ENCODE peak calls at places on chromosomes 16 and 17, in eight cellular contexts. One of them, this sample, is unnamed. For H3K9me3, the result is how much of the 10 kb centered on the place peaks cover.

GRCh38 chr17:48625502-48626201 is 506 bp downstream of the HOXB9 start:
- DNase-seq in stomach: peak
- DNase-seq in keratinocyte: no peak
- DNase-seq in fibroblast of lung: no peak
- DNase-seq in adipocyte: peak
- DNase-seq in Caco-2: peak
- DNase-seq in PC-3: peak
- DNase-seq in right atrium auricular region: no peak
- DNase-seq in this sample: no peak

GRCh38 chr17:42456223-42457106 is 2.2 kb upstream of the ATP6V0A1 start:
- DNase-seq in stomach: no peak
- DNase-seq in keratinocyte: no peak
- DNase-seq in fibroblast of lung: peak
- DNase-seq in adipocyte: peak
- DNase-seq in Caco-2: no peak
- DNase-seq in PC-3: no peak
- DNase-seq in right atrium auricular region: no peak
- DNase-seq in this sample: no peak

GRCh38 chr16:86424413-86424812 is 85.9 kb upstream of the FOXF1 start:
- DNase-seq in stomach: no peak
- DNase-seq in keratinocyte: no peak
- DNase-seq in fibroblast of lung: peak
- DNase-seq in adipocyte: no peak
- DNase-seq in Caco-2: no peak
- DNase-seq in PC-3: no peak
- DNase-seq in right atrium auricular region: no peak
- DNase-seq in this sample: no peak

GRCh38 chr16:13906426-13907089 is 13.4 kb upstream of the ERCC4 start:
- DNase-seq in stomach: no peak
- DNase-seq in keratinocyte: no peak
- DNase-seq in fibroblast of lung: no peak
- DNase-seq in adipocyte: no peak
- DNase-seq in Caco-2: no peak
- DNase-seq in PC-3: no peak
- DNase-seq in right atrium auricular region: no peak
- DNase-seq in this sample: no peak

GRCh38 chr17:80836971-80837481 is 154.6 kb upstream of the CHMP6 start:
- DNase-seq in stomach: no peak
- DNase-seq in keratinocyte: no peak
- DNase-seq in fibroblast of lung: no peak
- DNase-seq in adipocyte: no peak
- DNase-seq in Caco-2: no peak
- DNase-seq in PC-3: no peak
- DNase-seq in right atrium auricular region: no peak
- DNase-seq in this sample: no peak

GRCh38 chr16:20763461-20764232 is at the start of gene ACSM3:
- DNase-seq in stomach: peak
- DNase-seq in keratinocyte: no peak
- DNase-seq in fibroblast of lung: peak
- DNase-seq in adipocyte: peak
- DNase-seq in Caco-2: peak
- DNase-seq in PC-3: peak
- DNase-seq in right atrium auricular region: peak
- DNase-seq in this sample: peak

GRCh38 chr17:76909971-76910760 is 42.0 kb downstream of the MGAT5B start:
- DNase-seq in stomach: peak
- DNase-seq in keratinocyte: peak
- DNase-seq in fibroblast of lung: peak
- DNase-seq in adipocyte: peak
- DNase-seq in Caco-2: peak
- DNase-seq in PC-3: peak
- DNase-seq in right atrium auricular region: no peak
- DNase-seq in this sample: peak

GRCh38 chr17:43515641-43516040 is 30.5 kb downstream of the ETV4 start:
- DNase-seq in stomach: no peak
- DNase-seq in keratinocyte: no peak
- DNase-seq in fibroblast of lung: no peak
- DNase-seq in adipocyte: no peak
- DNase-seq in Caco-2: no peak
- DNase-seq in PC-3: no peak
- DNase-seq in right atrium auricular region: no peak
- DNase-seq in this sample: no peak

GRCh38 chr16:3532741-3533140 is 31.9 kb downstream of the CLUAP1 start:
- DNase-seq in stomach: no peak
- DNase-seq in keratinocyte: no peak
- DNase-seq in fibroblast of lung: no peak
- DNase-seq in adipocyte: no peak
- DNase-seq in Caco-2: no peak
- DNase-seq in PC-3: no peak
- DNase-seq in right atrium auricular region: no peak
- DNase-seq in this sample: no peak

GRCh38 chr16:68234188-68235104 is 1.5 kb downstream of the ESRP2 start:
- DNase-seq in stomach: peak
- DNase-seq in keratinocyte: peak
- DNase-seq in fibroblast of lung: no peak
- DNase-seq in adipocyte: no peak
- DNase-seq in Caco-2: peak
- DNase-seq in PC-3: peak
- DNase-seq in right atrium auricular region: no peak
- DNase-seq in this sample: no peak

GRCh38 chr17:22233382-22233781 is 541.1 kb downstream of the KCNJ18 start:
- DNase-seq in stomach: no peak
- DNase-seq in keratinocyte: no peak
- DNase-seq in fibroblast of lung: no peak
- DNase-seq in adipocyte: no peak
- DNase-seq in Caco-2: no peak
- DNase-seq in PC-3: no peak
- DNase-seq in right atrium auricular region: no peak
- DNase-seq in this sample: no peak
- H3K9me3 ChIP-seq in stomach: under half
- H3K9me3 ChIP-seq in keratinocyte: under half
- H3K9me3 ChIP-seq in fibroblast of lung: under half
- H3K9me3 ChIP-seq in adipocyte: under half
- H3K9me3 ChIP-seq in Caco-2: under half
- H3K9me3 ChIP-seq in PC-3: under half
- H3K9me3 ChIP-seq in right atrium auricular region: under half
- H3K9me3 ChIP-seq in this sample: under half

DNA sequence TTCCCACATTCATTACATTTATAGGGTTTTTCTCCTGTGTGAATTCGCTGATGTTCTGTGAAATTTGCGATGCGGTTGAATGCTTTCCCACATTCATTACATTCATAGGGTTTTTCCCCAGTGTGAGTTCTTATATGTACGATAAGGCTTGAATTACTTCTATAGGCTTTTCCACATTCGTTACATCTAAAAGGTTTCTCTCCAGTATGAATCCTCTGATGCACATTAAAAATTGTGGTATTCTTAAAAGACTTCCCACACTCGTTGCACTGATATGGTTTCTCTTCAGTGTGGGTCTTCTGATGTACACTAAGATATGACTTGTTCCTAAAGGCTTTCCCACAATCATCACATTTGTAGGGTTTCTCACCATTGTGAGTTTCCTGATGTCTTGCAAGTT is 30.4 kb downstream of the ZNF624 start:
- DNase-seq in stomach: no peak
- DNase-seq in keratinocyte: no peak
- DNase-seq in fibroblast of lung: no peak
- DNase-seq in adipocyte: no peak
- DNase-seq in Caco-2: no peak
- DNase-seq in PC-3: no peak
- DNase-seq in right atrium auricular region: no peak
- DNase-seq in this sample: no peak
- H3K9me3 ChIP-seq in stomach: under half
- H3K9me3 ChIP-seq in keratinocyte: under half
- H3K9me3 ChIP-seq in fibroblast of lung: under half
- H3K9me3 ChIP-seq in adipocyte: half or more
- H3K9me3 ChIP-seq in Caco-2: half or more
- H3K9me3 ChIP-seq in PC-3: half or more
- H3K9me3 ChIP-seq in right atrium auricular region: half or more
- H3K9me3 ChIP-seq in this sample: half or more

DNA sequence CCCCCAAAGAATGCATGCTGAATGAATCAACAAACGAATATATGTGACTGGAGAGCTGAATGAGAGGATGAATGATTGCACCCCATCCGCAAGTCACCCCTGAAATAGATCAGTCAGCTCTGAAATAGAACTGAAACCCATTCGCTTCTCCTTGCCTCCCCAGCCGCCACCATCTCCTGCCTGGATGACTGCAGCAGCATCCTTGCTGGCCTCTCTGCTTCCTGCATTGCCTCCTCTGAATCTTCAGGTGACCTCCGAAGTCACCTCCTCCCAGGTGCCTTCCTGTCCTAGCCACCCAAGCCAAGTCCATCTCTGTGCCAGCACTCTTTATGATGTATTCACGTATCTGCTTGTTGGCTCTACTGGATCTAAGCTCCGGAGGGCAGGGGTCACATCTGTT is 288.3 kb downstream of the CPPED1 start:
- DNase-seq in stomach: no peak
- DNase-seq in keratinocyte: no peak
- DNase-seq in fibroblast of lung: no peak
- DNase-seq in adipocyte: no peak
- DNase-seq in Caco-2: no peak
- DNase-seq in PC-3: no peak
- DNase-seq in right atrium auricular region: no peak
- DNase-seq in this sample: no peak
- H3K9me3 ChIP-seq in stomach: under half
- H3K9me3 ChIP-seq in keratinocyte: under half
- H3K9me3 ChIP-seq in fibroblast of lung: under half
- H3K9me3 ChIP-seq in adipocyte: under half
- H3K9me3 ChIP-seq in Caco-2: under half
- H3K9me3 ChIP-seq in PC-3: under half
- H3K9me3 ChIP-seq in right atrium auricular region: under half
- H3K9me3 ChIP-seq in this sample: under half

DNA sequence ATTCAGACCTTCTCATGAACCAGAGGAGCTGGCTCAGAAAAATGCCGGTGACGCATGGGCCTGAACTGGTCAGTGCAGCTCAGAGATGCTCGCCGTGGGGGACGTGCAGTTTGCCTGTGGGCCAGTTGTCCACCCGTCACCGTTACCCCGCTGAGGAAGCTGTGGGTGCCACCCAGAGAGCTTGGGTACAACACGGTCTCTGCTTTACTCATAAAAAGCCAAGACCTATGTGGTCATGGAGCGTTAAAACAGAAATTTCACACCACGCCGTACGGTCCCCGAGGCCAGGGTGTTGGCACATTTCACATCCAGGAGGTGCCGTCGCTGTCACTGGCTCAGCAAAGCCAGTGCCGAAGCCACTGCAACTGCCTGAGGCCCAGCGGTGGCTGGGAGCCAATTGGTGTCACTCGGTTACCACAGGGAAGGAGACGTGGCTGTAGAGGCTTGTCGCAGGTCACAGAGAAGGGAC is 120.9 kb downstream of the METRNL start:
- DNase-seq in stomach: peak
- DNase-seq in keratinocyte: no peak
- DNase-seq in fibroblast of lung: peak
- DNase-seq in adipocyte: no peak
- DNase-seq in Caco-2: peak
- DNase-seq in PC-3: peak
- DNase-seq in right atrium auricular region: peak
- DNase-seq in this sample: no peak
- H3K9me3 ChIP-seq in stomach: under half
- H3K9me3 ChIP-seq in keratinocyte: under half
- H3K9me3 ChIP-seq in fibroblast of lung: under half
- H3K9me3 ChIP-seq in adipocyte: under half
- H3K9me3 ChIP-seq in Caco-2: under half
- H3K9me3 ChIP-seq in PC-3: under half
- H3K9me3 ChIP-seq in right atrium auricular region: under half
- H3K9me3 ChIP-seq in this sample: under half

GRCh38 chr17:6768447-6768846 is 7.6 kb upstream of the FBXO39 start:
- DNase-seq in stomach: no peak
- DNase-seq in keratinocyte: no peak
- DNase-seq in fibroblast of lung: no peak
- DNase-seq in adipocyte: no peak
- DNase-seq in Caco-2: no peak
- DNase-seq in PC-3: no peak
- DNase-seq in right atrium auricular region: no peak
- DNase-seq in this sample: no peak
- H3K9me3 ChIP-seq in stomach: under half
- H3K9me3 ChIP-seq in keratinocyte: under half
- H3K9me3 ChIP-seq in fibroblast of lung: under half
- H3K9me3 ChIP-seq in adipocyte: under half
- H3K9me3 ChIP-seq in Caco-2: under half
- H3K9me3 ChIP-seq in PC-3: under half
- H3K9me3 ChIP-seq in right atrium auricular region: half or more
- H3K9me3 ChIP-seq in this sample: half or more

GRCh38 chr17:37425268-37425667 is 18.6 kb downstream of the TADA2A start:
- DNase-seq in stomach: no peak
- DNase-seq in keratinocyte: no peak
- DNase-seq in fibroblast of lung: no peak
- DNase-seq in adipocyte: no peak
- DNase-seq in Caco-2: no peak
- DNase-seq in PC-3: no peak
- DNase-seq in right atrium auricular region: no peak
- DNase-seq in this sample: no peak
- H3K9me3 ChIP-seq in stomach: under half
- H3K9me3 ChIP-seq in keratinocyte: under half
- H3K9me3 ChIP-seq in fibroblast of lung: under half
- H3K9me3 ChIP-seq in adipocyte: under half
- H3K9me3 ChIP-seq in Caco-2: under half
- H3K9me3 ChIP-seq in PC-3: under half
- H3K9me3 ChIP-seq in right atrium auricular region: under half
- H3K9me3 ChIP-seq in this sample: under half

GRCh38 chr16:64621616-64622015 is 500.2 kb downstream of the CDH11 start:
- DNase-seq in stomach: no peak
- DNase-seq in keratinocyte: no peak
- DNase-seq in fibroblast of lung: peak
- DNase-seq in adipocyte: peak
- DNase-seq in Caco-2: no peak
- DNase-seq in PC-3: no peak
- DNase-seq in right atrium auricular region: no peak
- DNase-seq in this sample: no peak

GRCh38 chr16:64615647-64616280 is 506.1 kb downstream of the CDH11 start:
- DNase-seq in stomach: no peak
- DNase-seq in keratinocyte: no peak
- DNase-seq in fibroblast of lung: peak
- DNase-seq in adipocyte: peak
- DNase-seq in Caco-2: no peak
- DNase-seq in PC-3: no peak
- DNase-seq in right atrium auricular region: no peak
- DNase-seq in this sample: no peak
- H3K9me3 ChIP-seq in stomach: under half
- H3K9me3 ChIP-seq in keratinocyte: under half
- H3K9me3 ChIP-seq in fibroblast of lung: under half
- H3K9me3 ChIP-seq in adipocyte: under half
- H3K9me3 ChIP-seq in Caco-2: under half
- H3K9me3 ChIP-seq in PC-3: under half
- H3K9me3 ChIP-seq in right atrium auricular region: under half
- H3K9me3 ChIP-seq in this sample: under half